ENCODE peak calls at places on chromosomes 4 and X, in six cellular contexts. Z is RWPE2, U is brain microvascular endothelial cell, V is GM23248, W is iPS DF 6.9, N is AG10803. B is an unnamed sample.

GRCh38 chrX:47815901-47816845 is 20.5 kb upstream of the ZNF81 start:
- DNase-seq in Z (no peak), U (no peak), V (peak), W (no peak), N (peak), B (no peak)

GRCh38 chr4:21656832-21657231 is 291.7 kb downstream of the KCNIP4 start:
- DNase-seq in Z (no peak), U (peak), V (peak), W (no peak), N (peak), B (no peak)

GRCh38 chr4:3313556-3314228 is 20.9 kb downstream of the RGS12 start:
- DNase-seq in Z (no peak), U (no peak), V (no peak), W (no peak), N (no peak), B (no peak)

GRCh38 chrX:40964008-40964407 is 121.2 kb upstream of the USP9X start:
- DNase-seq in Z (no peak), U (no peak), V (no peak), W (no peak), N (no peak), B (no peak)

GRCh38 chr4:108619372-108620100 is 840 bp upstream of the RPL34 start:
- DNase-seq in Z (no peak), U (no peak), V (peak), W (no peak), N (no peak), B (no peak)

GRCh38 chr4:176671532-176671931 is 121.2 kb downstream of the VEGFC start:
- DNase-seq in Z (no peak), U (no peak), V (no peak), W (no peak), N (no peak), B (no peak)

GRCh38 chr4:23614284-23614892 is 275.5 kb downstream of the PPARGC1A start:
- DNase-seq in Z (no peak), U (no peak), V (peak), W (peak), N (peak), B (peak)

GRCh38 chr4:1842993-1843448 is 12.9 kb downstream of the LETM1 start:
- DNase-seq in Z (no peak), U (peak), V (peak), W (no peak), N (peak), B (no peak)

GRCh38 chrX:151396827-151397740 is at the start of gene VMA21:
- DNase-seq in Z (peak), U (peak), V (peak), W (no peak), N (peak), B (peak)

GRCh38 chr4:133498149-133498548 is 349.1 kb downstream of the PCDH10 start:
- DNase-seq in Z (no peak), U (no peak), V (no peak), W (no peak), N (no peak), B (no peak)

GRCh38 chr4:69617083-69617694 is 22.3 kb downstream of the UGT2A2 start:
- DNase-seq in Z (no peak), U (peak), V (peak), W (peak), N (peak), B (peak)

GRCh38 chrX:418927-419729 is 32.4 kb upstream of the PPP2R3B start:
- DNase-seq in Z (no peak), U (no peak), V (no peak), W (no peak), N (no peak), B (no peak)

GRCh38 chr4:150224896-150225591 is 146.8 kb downstream of the DCLK2 start:
- DNase-seq in Z (no peak), U (peak), V (peak), W (no peak), N (peak), B (no peak)

GRCh38 chr4:172865103-172865502 is 303.5 kb upstream of the GALNT7 start:
- DNase-seq in Z (no peak), U (no peak), V (no peak), W (no peak), N (no peak), B (no peak)

GRCh38 chr4:70902577-70903281 is 560 bp downstream of the MOB1B start:
- DNase-seq in Z (peak), U (peak), V (peak), W (no peak), N (peak), B (no peak)

GRCh38 chrX:48700951-48701653 is 4.6 kb downstream of the SUV39H1 start:
- DNase-seq in Z (no peak), U (no peak), V (no peak), W (no peak), N (no peak), B (no peak)

GRCh38 chr4:138887341-138887740 is 128.2 kb upstream of the NOCT start:
- DNase-seq in Z (no peak), U (no peak), V (no peak), W (no peak), N (no peak), B (no peak)

GRCh38 chr4:24915121-24915922 is 2.5 kb upstream of the CCDC149 start:
- DNase-seq in Z (no peak), U (no peak), V (no peak), W (no peak), N (no peak), B (no peak)

GRCh38 chrX:3713225-3713936 is at the start of gene PRKX:
- DNase-seq in Z (no peak), U (peak), V (peak), W (no peak), N (peak), B (no peak)

GRCh38 chr4:38004062-38004461 is 43.9 kb downstream of the PTTG2 start:
- DNase-seq in Z (no peak), U (peak), V (no peak), W (no peak), N (peak), B (no peak)

GRCh38 chr4:109873791-109874514 is 26.0 kb downstream of the LRIT3 start:
- DNase-seq in Z (no peak), U (no peak), V (peak), W (no peak), N (peak), B (peak)

GRCh38 chr4:75698963-75699228 is 25.5 kb upstream of the USO1 start:
- DNase-seq in Z (no peak), U (no peak), V (no peak), W (no peak), N (no peak), B (no peak)

GRCh38 chr4:110510955-110511544 is 35.1 kb downstream of the ENPEP start:
- DNase-seq in Z (no peak), U (no peak), V (peak), W (no peak), N (peak), B (peak)

GRCh38 chrX:100747090-100747489 is 15.2 kb upstream of the SYTL4 start:
- DNase-seq in Z (no peak), U (no peak), V (no peak), W (no peak), N (no peak), B (no peak)

GRCh38 chr4:97656034-97656720 is 487.1 kb downstream of the STPG2 start:
- DNase-seq in Z (no peak), U (peak), V (peak), W (no peak), N (peak), B (no peak)

GRCh38 chrX:130024127-130024526 is 41.7 kb downstream of the BCORL1 start:
- DNase-seq in Z (no peak), U (peak), V (peak), W (peak), N (peak), B (peak)
- H3K4me3 ChIP-seq in Z (no peak), U (no peak), V (no peak), W (no peak), N (no peak), B (no peak)

GRCh38 chr4:42150653-42151567 is 1.5 kb downstream of the BEND4 start:
- DNase-seq in Z (no peak), U (no peak), V (peak), W (no peak), N (no peak), B (no peak)

GRCh38 chr4:42149004-42149403 is 3.5 kb downstream of the BEND4 start:
- DNase-seq in Z (no peak), U (no peak), V (no peak), W (no peak), N (no peak), B (no peak)

GRCh38 chr4:42152507-42153504 is at the start of gene BEND4:
- DNase-seq in Z (no peak), U (no peak), V (peak), W (peak), N (no peak), B (no peak)

GRCh38 chr4:42148453-42148852 is 4.0 kb downstream of the BEND4 start:
- DNase-seq in Z (no peak), U (no peak), V (no peak), W (no peak), N (no peak), B (no peak)

DNA sequence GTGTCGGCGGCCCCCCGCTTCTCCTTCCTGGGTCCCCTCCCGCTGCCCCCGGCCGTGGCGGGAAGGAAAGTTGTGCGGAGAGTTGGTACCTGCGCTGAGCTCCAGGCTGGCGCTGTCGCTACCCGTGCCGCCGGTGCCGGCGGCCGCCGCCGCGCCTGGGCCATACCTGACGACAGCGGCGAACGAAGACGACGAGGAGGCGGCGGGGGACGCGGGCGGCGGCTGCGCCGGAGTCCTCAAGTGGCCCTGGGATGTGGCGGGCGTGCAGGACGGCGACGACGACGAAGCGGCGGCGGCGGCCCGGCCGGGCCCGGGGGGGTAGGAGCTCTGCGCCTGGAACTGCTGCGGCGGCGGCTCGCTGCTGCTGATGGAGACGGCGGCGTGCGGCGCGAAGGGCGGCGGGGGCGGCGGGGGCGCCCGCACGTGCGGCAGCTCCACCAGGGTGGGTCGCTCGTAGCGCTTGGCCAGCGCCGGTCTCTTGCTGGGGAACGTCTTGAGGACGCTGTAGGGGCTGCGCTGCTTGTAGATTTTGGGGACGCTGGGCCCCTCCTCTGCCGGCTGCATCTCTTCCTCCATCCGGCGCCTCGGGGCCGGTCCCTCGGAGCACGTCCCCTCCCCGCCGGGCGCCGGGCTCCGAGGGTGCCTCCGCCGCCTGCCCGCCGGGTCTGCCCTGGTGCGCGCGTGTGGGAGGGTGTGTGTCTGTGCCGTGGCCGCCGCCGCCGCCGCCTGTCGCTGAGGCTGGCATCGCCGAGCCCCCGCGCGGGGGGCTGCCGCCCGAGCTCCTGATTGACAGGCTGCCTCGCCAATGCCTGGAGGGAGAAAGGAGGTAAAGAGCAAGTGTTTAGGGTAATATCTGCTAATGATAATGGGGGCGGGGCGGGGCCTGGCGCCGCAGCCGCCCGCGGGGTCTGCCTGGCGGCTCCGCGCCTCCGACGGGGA is 618 bp downstream of the BEND4 start:
- DNase-seq in Z (no peak), U (no peak), V (peak), W (peak), N (no peak), B (no peak)
- H3K4me3 ChIP-seq in Z (peak), U (peak), V (no peak), W (peak), N (no peak), B (peak)

DNA sequence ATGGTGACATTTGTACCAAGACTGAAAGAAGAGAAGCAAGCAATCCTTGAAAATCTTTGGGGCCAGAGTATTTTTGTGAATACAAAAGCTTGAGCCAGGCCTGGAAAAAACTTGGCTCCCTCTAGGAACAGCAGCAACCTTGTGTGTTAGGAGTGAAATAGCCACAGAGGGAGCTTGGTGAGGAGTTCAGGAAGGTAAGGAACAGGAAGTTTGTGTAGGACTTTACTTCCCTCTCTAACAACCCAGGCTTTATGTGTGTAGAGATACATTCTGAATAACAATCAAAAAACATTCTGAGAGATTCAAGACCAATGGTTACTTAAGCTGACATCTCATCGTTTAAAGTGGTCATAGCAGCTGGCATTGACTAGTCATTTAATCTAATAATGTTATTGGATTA is 668.5 kb downstream of the PCDH18 start:
- DNase-seq in Z (no peak), U (no peak), V (peak), W (no peak), N (no peak), B (no peak)
- H3K4me3 ChIP-seq in Z (no peak), U (no peak), V (no peak), W (no peak), N (no peak), B (no peak)

GRCh38 chrX:79336869-79337815 is 30.0 kb downstream of the ITM2A start:
- DNase-seq in Z (no peak), U (no peak), V (no peak), W (no peak), N (no peak), B (no peak)
- H3K4me3 ChIP-seq in Z (no peak), U (no peak), V (no peak), W (no peak), N (no peak), B (no peak)

GRCh38 chrX:154729439-154729838 is 21.4 kb downstream of the GAB3 start:
- DNase-seq in Z (no peak), U (no peak), V (peak), W (no peak), N (no peak), B (no peak)
- H3K4me3 ChIP-seq in Z (no peak), U (no peak), V (no peak), W (no peak), N (no peak), B (no peak)

GRCh38 chrX:31993635-31994034 is 921.8 kb upstream of the FTHL17 start:
- DNase-seq in Z (no peak), U (no peak), V (no peak), W (no peak), N (no peak), B (peak)

DNA sequence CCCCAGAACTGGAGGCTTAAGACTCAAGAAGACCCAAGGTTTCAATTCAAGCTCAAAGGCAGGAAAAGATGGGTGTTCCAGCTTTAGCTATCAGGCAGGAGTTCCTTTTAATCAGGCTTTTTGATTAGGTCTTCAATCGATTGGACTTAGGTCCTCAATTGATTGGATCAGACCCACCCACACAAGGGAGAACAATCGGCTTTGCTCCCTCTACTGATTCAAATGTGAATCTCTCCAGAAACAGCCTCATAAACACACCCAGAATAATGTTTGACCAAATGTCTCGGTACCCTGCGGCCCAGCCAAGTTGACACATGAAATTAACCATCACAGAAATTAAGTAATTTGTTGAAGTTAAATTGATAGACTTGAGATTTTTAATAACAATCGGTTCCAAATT is 917.1 kb upstream of the FTHL17 start:
- DNase-seq in Z (no peak), U (no peak), V (no peak), W (no peak), N (no peak), B (no peak)
- H3K4me3 ChIP-seq in Z (no peak), U (no peak), V (no peak), W (no peak), N (no peak), B (no peak)

DNA sequence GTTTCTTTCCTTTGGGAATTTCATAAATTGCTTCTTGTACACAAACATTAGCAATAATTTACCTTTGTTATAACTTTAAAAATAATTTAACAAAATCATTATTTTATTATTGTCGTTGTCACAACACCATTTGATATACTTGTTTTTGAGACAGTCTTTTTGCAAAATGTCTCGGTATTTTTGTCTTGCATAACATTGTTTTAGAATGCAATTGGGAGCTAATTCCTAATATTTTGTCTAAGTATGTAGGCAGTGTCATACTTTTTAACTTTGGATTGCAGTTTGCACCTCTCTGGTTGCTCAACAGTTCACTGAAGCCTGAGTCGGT is 340 bp upstream of the CFAP299 start:
- DNase-seq in Z (no peak), U (no peak), V (no peak), W (no peak), N (no peak), B (no peak)
- H3K4me3 ChIP-seq in Z (peak), U (peak), V (peak), W (no peak), N (peak), B (peak)

GRCh38 chrX:12138366-12139313 is at the start of gene FRMPD4:
- DNase-seq in Z (no peak), U (no peak), V (no peak), W (no peak), N (peak), B (no peak)
- H3K4me3 ChIP-seq in Z (peak), U (peak), V (no peak), W (peak), N (peak), B (no peak)